ENCODE peak calls at places on chromosomes 13 and 19, in five cellular contexts. W is Calu3; T is aorta; D is left lung; H is stimulated activated CD4-positive, alpha-beta T cell treated with anti-CD3 and anti-CD28 coated beads, Interleukin-2, amount 100 ng/mL, for 24 hours. U is an unnamed sample.

GRCh38 chr13:105395041-105395440 is 1140.4 kb downstream of the EFNB2 start:
- DNase-seq in H (no peak), T (no peak), D (no peak), W (no peak), U (no peak)

GRCh38 chr19:6590458-6591319 is at the start of gene CD70:
- DNase-seq in D (peak; percentile 35), H (peak; percentile 45), W (peak; percentile 8), T (no peak), U (no peak)

GRCh38 chr13:106113796-106114195 is 421.7 kb downstream of the EFNB2 start:
- DNase-seq in H (no peak), D (no peak), W (no peak), T (no peak), U (no peak)

GRCh38 chr19:51398096-51398704 is 7.8 kb upstream of the C19orf84 start:
- DNase-seq in H (no peak), D (no peak), T (no peak), W (no peak), U (no peak)

GRCh38 chr13:32582991-32583390 is 3.3 kb upstream of the PDS5B start:
- DNase-seq in W (no peak), H (no peak), D (no peak), T (no peak), U (no peak)

GRCh38 chr13:26887594-26887993 is 127.0 kb upstream of the GPR12 start:
- DNase-seq in D (peak; percentile 41), W (no peak), H (no peak), T (no peak), U (no peak)

GRCh38 chr19:56083668-56084067 is 37.4 kb downstream of the ZNF787 start:
- DNase-seq in T (no peak), W (no peak), H (no peak), D (no peak), U (no peak)

GRCh38 chr13:98365291-98365690 is 188.2 kb upstream of the RNF113B start:
- DNase-seq in D (no peak), W (no peak), T (no peak), H (no peak), U (no peak)

GRCh38 chr19:13013649-13014048 is 18.4 kb downstream of the NFIX start:
- DNase-seq in W (no peak), T (no peak), D (no peak), H (no peak), U (no peak)

GRCh38 chr13:27035892-27036235 is 135.7 kb downstream of the USP12 start:
- DNase-seq in D (no peak), T (no peak), H (no peak), W (peak; percentile 9), U (no peak)

GRCh38 chr19:55080121-55080914 is 4.6 kb downstream of the EPS8L1 start:
- DNase-seq in D (peak; percentile 81), H (peak; percentile 61), W (no peak), T (peak; percentile 78), U (no peak)

GRCh38 chr13:43071824-43072223 is 48.4 kb downstream of the DNAJC15 start:
- DNase-seq in T (no peak), W (no peak), D (no peak), H (no peak), U (no peak)

GRCh38 chr19:17420267-17420924 is 549 bp downstream of the MVB12A start:
- DNase-seq in H (peak; percentile 35), W (peak; percentile 35), D (peak; percentile 48), T (peak; percentile 78), U (no peak)

GRCh38 chr13:19927117-19927734 is 31.3 kb upstream of the ZMYM2 start:
- DNase-seq in W (no peak), D (no peak), H (no peak), T (no peak), U (no peak)

GRCh38 chr19:33473644-33474305 is 47.8 kb downstream of the PEPD start:
- DNase-seq in T (no peak), H (peak; percentile 5), W (no peak), D (no peak), U (no peak)

GRCh38 chr13:39414339-39414738 is 188.7 kb downstream of the LHFPL6 start:
- DNase-seq in T (no peak), W (no peak), D (no peak), H (no peak), U (no peak)

GRCh38 chr13:85140192-85140591 is 659.0 kb downstream of the SLITRK6 start:
- DNase-seq in H (no peak), W (no peak), D (no peak), T (no peak), U (no peak)

GRCh38 chr19:40139533-40140287 is 49.0 kb upstream of the ZNF780A start:
- DNase-seq in T (no peak), D (no peak), W (peak; percentile 14), H (no peak), U (no peak)

GRCh38 chr19:11381535-11382369 is 2.4 kb downstream of the EPOR start:
- DNase-seq in T (peak; percentile 84), W (peak; percentile 76), H (peak; percentile 69), D (peak; percentile 77), U (no peak)

GRCh38 chr19:52102163-52102562 is 6.6 kb upstream of the ZNF841 start:
- DNase-seq in W (no peak), T (no peak), H (no peak), D (no peak), U (no peak)

GRCh38 chr13:94947965-94948371 is 235.6 kb upstream of the SOX21 start:
- DNase-seq in W (no peak), D (no peak), T (no peak), H (no peak), U (no peak)